ENCODE peak calls at places on chromosome 3, in five cellular contexts. T is body of pancreas, G is tibial artery, Y is neural progenitor cell, D is cardiac muscle cell. C is an unnamed sample. For H3K4me1, the result is how much of the 10 kb centered on the place peaks cover.

GRCh38 chr3:9660972-9661371 is 11.7 kb downstream of the MTMR14 start:
- DNase-seq in T (no peak), G (no peak), Y (no peak), D (no peak), C (no peak)

GRCh38 chr3:126937533-126938432 is 45.1 kb upstream of the PLXNA1 start:
- DNase-seq in T (no peak), G (peak), Y (no peak), D (no peak), C (no peak)

GRCh38 chr3:138381413-138381901 is 33.1 kb downstream of the MRAS start:
- DNase-seq in T (no peak), G (peak), Y (no peak), D (peak), C (no peak)

GRCh38 chr3:64170270-64170669 is 55.0 kb downstream of the PRICKLE2 start:
- DNase-seq in T (no peak), G (no peak), Y (no peak), D (no peak), C (no peak)

GRCh38 chr3:103410231-103410630 is 975.4 kb downstream of the ZPLD1 start:
- DNase-seq in T (no peak), G (no peak), Y (peak), D (no peak), C (no peak)

GRCh38 chr3:175336406-175337133 is 477.4 kb downstream of the NAALADL2 start:
- DNase-seq in T (no peak), G (no peak), Y (no peak), D (no peak), C (no peak)

GRCh38 chr3:23756206-23756840 is 49.4 kb upstream of the UBE2E1 start:
- DNase-seq in T (no peak), G (no peak), Y (no peak), D (no peak), C (no peak)

GRCh38 chr3:131708216-131708615 is 205.4 kb upstream of the MRPL3 start:
- DNase-seq in T (no peak), G (no peak), Y (no peak), D (no peak), C (no peak)

GRCh38 chr3:151896662-151897012 is 23.2 kb downstream of the SUCNR1 start:
- DNase-seq in T (no peak), G (no peak), Y (no peak), D (no peak), C (no peak)

GRCh38 chr3:127674793-127675189 is 2.0 kb downstream of the ABTB1 start:
- DNase-seq in T (peak), G (no peak), Y (no peak), D (no peak), C (no peak)

GRCh38 chr3:12960497-12960896 is 112.7 kb downstream of the IQSEC1 start:
- DNase-seq in T (no peak), G (no peak), Y (no peak), D (no peak), C (no peak)

GRCh38 chr3:12959395-12959794 is 113.8 kb downstream of the IQSEC1 start:
- DNase-seq in T (no peak), G (peak), Y (no peak), D (no peak), C (no peak)

GRCh38 chr3:12961726-12962036 is 111.5 kb downstream of the IQSEC1 start:
- DNase-seq in T (no peak), G (no peak), Y (no peak), D (no peak), C (no peak)

GRCh38 chr3:12961007-12961725 is 112.1 kb downstream of the IQSEC1 start:
- DNase-seq in T (no peak), G (no peak), Y (no peak), D (no peak), C (no peak)

GRCh38 chr3:12959838-12960378 is 113.3 kb downstream of the IQSEC1 start:
- DNase-seq in T (no peak), G (no peak), Y (no peak), D (no peak), C (no peak)
- H3K4me1 ChIP-seq in T (half or more), G (half or more), Y (under half), D (under half), C (half or more)

GRCh38 chr3:79018671-79019136 is 749.1 kb downstream of the ROBO1 start:
- DNase-seq in T (peak), G (peak), Y (peak), D (peak), C (no peak)
- TF ChIP-seq CTCF in T (no peak), G (no peak), Y (no peak), D (peak), C (no peak)

GRCh38 chr3:135140543-135140942 is 345.5 kb downstream of the EPHB1 start:
- DNase-seq in T (no peak), G (no peak), Y (no peak), D (no peak), C (no peak)

GRCh38 chr3:135138776-135139175 is 343.7 kb downstream of the EPHB1 start:
- DNase-seq in T (no peak), G (no peak), Y (no peak), D (no peak), C (no peak)

GRCh38 chr3:135143474-135143873 is 348.4 kb downstream of the EPHB1 start:
- DNase-seq in T (no peak), G (no peak), Y (no peak), D (no peak), C (no peak)

GRCh38 chr3:135142530-135142929 is 347.5 kb downstream of the EPHB1 start:
- DNase-seq in T (no peak), G (no peak), Y (no peak), D (no peak), C (no peak)

GRCh38 chr3:135141092-135141491 is 346.0 kb downstream of the EPHB1 start:
- DNase-seq in T (no peak), G (no peak), Y (no peak), D (no peak), C (no peak)
- H3K4me1 ChIP-seq in T (under half), G (under half), Y (under half), D (under half), C (under half)

DNA sequence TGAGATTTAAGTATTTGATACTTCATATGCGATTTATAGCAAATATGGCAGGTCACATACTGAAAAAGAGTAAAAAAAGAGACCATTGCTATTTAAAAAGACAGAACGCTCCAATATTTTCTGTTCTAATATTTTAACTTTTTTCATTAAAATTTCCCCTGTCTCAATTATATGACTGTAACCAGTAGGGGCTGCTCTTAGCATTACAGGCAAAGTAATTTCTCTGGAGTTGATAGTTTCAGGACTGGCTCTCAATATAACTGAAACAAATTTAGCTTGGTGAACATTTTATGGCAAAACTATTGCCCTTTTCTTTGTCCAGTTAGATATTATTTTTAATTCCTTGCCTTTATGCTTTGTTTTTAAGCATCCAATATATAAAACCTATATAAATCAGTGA is 286.3 kb upstream of the ROBO2 start:
- DNase-seq in T (no peak), G (no peak), Y (no peak), D (no peak), C (no peak)
- TF ChIP-seq CTCF in T (peak), G (no peak), Y (peak), D (no peak), C (no peak)

GRCh38 chr3:33057320-33058298 is 39.3 kb downstream of the GLB1 start:
- DNase-seq in T (no peak), G (no peak), Y (no peak), D (no peak), C (no peak)
- H3K4me1 ChIP-seq in T (under half), G (under half), Y (under half), D (under half), C (under half)

GRCh38 chr3:25428003-25428861 is at the start of gene RARB:
- DNase-seq in T (peak), G (peak), Y (peak), D (peak), C (peak)
- TF ChIP-seq CTCF in T (no peak), G (no peak), Y (no peak), D (no peak), C (no peak)

C was measured in thoracic aorta.